ENCODE peak calls at places on chromosomes 6 and 20, in four cellular contexts. One of them, this sample, is unnamed.

GRCh38 chr6:34242252-34243130 is 5.8 kb downstream of the HMGA1 start:
- DNase-seq in NCI-H526 treated with DMSO at 0.1 percent for 48 hours: no peak
- DNase-seq in H9: no peak
- DNase-seq in activated naive CD8-positive, alpha-beta T cell treated with anti-CD3 and anti-CD28 coated beads for 36 hours: no peak
- DNase-seq in this sample: no peak

GRCh38 chr6:120328521-120328920 is 979.0 kb upstream of the MAN1A1 start:
- DNase-seq in H9: no peak
- DNase-seq in activated naive CD8-positive, alpha-beta T cell treated with anti-CD3 and anti-CD28 coated beads for 36 hours: no peak
- DNase-seq in NCI-H526 treated with DMSO at 0.1 percent for 48 hours: no peak
- DNase-seq in this sample: no peak

GRCh38 chr6:145247677-145248419 is 487.5 kb downstream of the EPM2A start:
- DNase-seq in H9: no peak
- DNase-seq in NCI-H526 treated with DMSO at 0.1 percent for 48 hours: no peak
- DNase-seq in activated naive CD8-positive, alpha-beta T cell treated with anti-CD3 and anti-CD28 coated beads for 36 hours: no peak
- DNase-seq in this sample: no peak

GRCh38 chr20:36628076-36628475 is 17.9 kb downstream of the SLA2 start:
- DNase-seq in H9: no peak
- DNase-seq in NCI-H526 treated with DMSO at 0.1 percent for 48 hours: no peak
- DNase-seq in activated naive CD8-positive, alpha-beta T cell treated with anti-CD3 and anti-CD28 coated beads for 36 hours: no peak
- DNase-seq in this sample: no peak

GRCh38 chr6:106360989-106361430 is 493 bp downstream of the CRYBG1 start:
- DNase-seq in activated naive CD8-positive, alpha-beta T cell treated with anti-CD3 and anti-CD28 coated beads for 36 hours: peak; percentile 43
- DNase-seq in H9: peak; percentile 55
- DNase-seq in NCI-H526 treated with DMSO at 0.1 percent for 48 hours: peak; percentile 63
- DNase-seq in this sample: no peak

GRCh38 chr6:16243664-16244063 is 5.3 kb downstream of the GMPR start:
- DNase-seq in NCI-H526 treated with DMSO at 0.1 percent for 48 hours: no peak
- DNase-seq in H9: no peak
- DNase-seq in activated naive CD8-positive, alpha-beta T cell treated with anti-CD3 and anti-CD28 coated beads for 36 hours: no peak
- DNase-seq in this sample: no peak

GRCh38 chr6:136956590-136957573 is 34.8 kb downstream of the SLC35D3 start:
- DNase-seq in activated naive CD8-positive, alpha-beta T cell treated with anti-CD3 and anti-CD28 coated beads for 36 hours: no peak
- DNase-seq in NCI-H526 treated with DMSO at 0.1 percent for 48 hours: peak; percentile 76
- DNase-seq in H9: peak; percentile 83
- DNase-seq in this sample: no peak

GRCh38 chr6:33271098-33271607 is 523 bp downstream of the VPS52 start:
- DNase-seq in NCI-H526 treated with DMSO at 0.1 percent for 48 hours: no peak
- DNase-seq in H9: no peak
- DNase-seq in activated naive CD8-positive, alpha-beta T cell treated with anti-CD3 and anti-CD28 coated beads for 36 hours: no peak
- DNase-seq in this sample: no peak

GRCh38 chr20:664576-664975 is 11.0 kb downstream of the SCRT2 start:
- DNase-seq in H9: no peak
- DNase-seq in activated naive CD8-positive, alpha-beta T cell treated with anti-CD3 and anti-CD28 coated beads for 36 hours: no peak
- DNase-seq in NCI-H526 treated with DMSO at 0.1 percent for 48 hours: no peak
- DNase-seq in this sample: no peak

GRCh38 chr6:117280922-117281321 is 15.6 kb downstream of the VGLL2 start:
- DNase-seq in activated naive CD8-positive, alpha-beta T cell treated with anti-CD3 and anti-CD28 coated beads for 36 hours: no peak
- DNase-seq in H9: no peak
- DNase-seq in NCI-H526 treated with DMSO at 0.1 percent for 48 hours: no peak
- DNase-seq in this sample: no peak

GRCh38 chr20:3046677-3047462 is 1.0 kb downstream of the MRPS26 start:
- DNase-seq in NCI-H526 treated with DMSO at 0.1 percent for 48 hours: peak; percentile 94
- DNase-seq in activated naive CD8-positive, alpha-beta T cell treated with anti-CD3 and anti-CD28 coated beads for 36 hours: no peak
- DNase-seq in H9: peak; percentile 77
- DNase-seq in this sample: peak; percentile 25

GRCh38 chr6:94902974-94903628 is 674.2 kb upstream of the MANEA start:
- DNase-seq in activated naive CD8-positive, alpha-beta T cell treated with anti-CD3 and anti-CD28 coated beads for 36 hours: no peak
- DNase-seq in NCI-H526 treated with DMSO at 0.1 percent for 48 hours: no peak
- DNase-seq in H9: peak; percentile 45
- DNase-seq in this sample: no peak

GRCh38 chr6:170206317-170206621 is 84.6 kb downstream of the DLL1 start:
- DNase-seq in NCI-H526 treated with DMSO at 0.1 percent for 48 hours: no peak
- DNase-seq in activated naive CD8-positive, alpha-beta T cell treated with anti-CD3 and anti-CD28 coated beads for 36 hours: no peak
- DNase-seq in H9: no peak
- DNase-seq in this sample: peak; percentile 9

GRCh38 chr6:123489589-123489988 is 147.2 kb downstream of the TRDN start:
- DNase-seq in H9: no peak
- DNase-seq in NCI-H526 treated with DMSO at 0.1 percent for 48 hours: no peak
- DNase-seq in activated naive CD8-positive, alpha-beta T cell treated with anti-CD3 and anti-CD28 coated beads for 36 hours: no peak
- DNase-seq in this sample: no peak

GRCh38 chr6:38612386-38612965 is 27.3 kb downstream of the BTBD9 start:
- DNase-seq in activated naive CD8-positive, alpha-beta T cell treated with anti-CD3 and anti-CD28 coated beads for 36 hours: no peak
- DNase-seq in H9: no peak
- DNase-seq in NCI-H526 treated with DMSO at 0.1 percent for 48 hours: no peak
- DNase-seq in this sample: no peak

GRCh38 chr6:29014729-29015608 is 9.9 kb upstream of the ZNF311 start:
- DNase-seq in activated naive CD8-positive, alpha-beta T cell treated with anti-CD3 and anti-CD28 coated beads for 36 hours: no peak
- DNase-seq in H9: no peak
- DNase-seq in NCI-H526 treated with DMSO at 0.1 percent for 48 hours: no peak
- DNase-seq in this sample: no peak

GRCh38 chr6:16128759-16129622 is at the start of gene MYLIP:
- DNase-seq in NCI-H526 treated with DMSO at 0.1 percent for 48 hours: peak; percentile 91
- DNase-seq in activated naive CD8-positive, alpha-beta T cell treated with anti-CD3 and anti-CD28 coated beads for 36 hours: peak; percentile 96
- DNase-seq in H9: peak; percentile 97
- DNase-seq in this sample: peak; percentile 97

GRCh38 chr6:54910326-54910952 is 63.9 kb downstream of the FAM83B start:
- DNase-seq in NCI-H526 treated with DMSO at 0.1 percent for 48 hours: no peak
- DNase-seq in H9: no peak
- DNase-seq in activated naive CD8-positive, alpha-beta T cell treated with anti-CD3 and anti-CD28 coated beads for 36 hours: no peak
- DNase-seq in this sample: no peak

GRCh38 chr6:152295920-152296319 is 341.2 kb downstream of the SYNE1 start:
- DNase-seq in H9: no peak
- DNase-seq in activated naive CD8-positive, alpha-beta T cell treated with anti-CD3 and anti-CD28 coated beads for 36 hours: no peak
- DNase-seq in NCI-H526 treated with DMSO at 0.1 percent for 48 hours: no peak
- DNase-seq in this sample: no peak

GRCh38 chr6:157823523-157824370 is 701 bp downstream of the SNX9 start:
- DNase-seq in NCI-H526 treated with DMSO at 0.1 percent for 48 hours: peak; percentile 76
- DNase-seq in activated naive CD8-positive, alpha-beta T cell treated with anti-CD3 and anti-CD28 coated beads for 36 hours: peak; percentile 86
- DNase-seq in H9: peak; percentile 45
- DNase-seq in this sample: peak; percentile 75

GRCh38 chr6:37602360-37602759 is 95.3 kb downstream of the MDGA1 start:
- DNase-seq in NCI-H526 treated with DMSO at 0.1 percent for 48 hours: no peak
- DNase-seq in H9: no peak
- DNase-seq in activated naive CD8-positive, alpha-beta T cell treated with anti-CD3 and anti-CD28 coated beads for 36 hours: no peak
- DNase-seq in this sample: no peak

GRCh38 chr6:122995930-122996796 is at the start of gene CLVS2:
- DNase-seq in H9: peak; percentile 78
- DNase-seq in activated naive CD8-positive, alpha-beta T cell treated with anti-CD3 and anti-CD28 coated beads for 36 hours: no peak
- DNase-seq in NCI-H526 treated with DMSO at 0.1 percent for 48 hours: no peak
- DNase-seq in this sample: no peak

GRCh38 chr6:155418017-155418749 is 37.5 kb downstream of the NOX3 start:
- DNase-seq in NCI-H526 treated with DMSO at 0.1 percent for 48 hours: no peak
- DNase-seq in activated naive CD8-positive, alpha-beta T cell treated with anti-CD3 and anti-CD28 coated beads for 36 hours: peak; percentile 61
- DNase-seq in H9: no peak
- DNase-seq in this sample: peak; percentile 62

GRCh38 chr20:1888796-1889463 is 6.3 kb upstream of the SIRPA start:
- DNase-seq in activated naive CD8-positive, alpha-beta T cell treated with anti-CD3 and anti-CD28 coated beads for 36 hours: no peak
- DNase-seq in NCI-H526 treated with DMSO at 0.1 percent for 48 hours: no peak
- DNase-seq in H9: no peak
- DNase-seq in this sample: no peak

GRCh38 chr20:38290829-38291581 is 13.0 kb upstream of the BPI start:
- DNase-seq in activated naive CD8-positive, alpha-beta T cell treated with anti-CD3 and anti-CD28 coated beads for 36 hours: no peak
- DNase-seq in NCI-H526 treated with DMSO at 0.1 percent for 48 hours: peak; percentile 51
- DNase-seq in H9: peak; percentile 90
- DNase-seq in this sample: no peak

GRCh38 chr6:42316390-42316970 is 98.8 kb upstream of the MRPS10 start:
- DNase-seq in NCI-H526 treated with DMSO at 0.1 percent for 48 hours: no peak
- DNase-seq in H9: no peak
- DNase-seq in activated naive CD8-positive, alpha-beta T cell treated with anti-CD3 and anti-CD28 coated beads for 36 hours: no peak
- DNase-seq in this sample: no peak

GRCh38 chr6:146857180-146857959 is 258.6 kb downstream of the ADGB start:
- DNase-seq in H9: peak; percentile 87
- DNase-seq in activated naive CD8-positive, alpha-beta T cell treated with anti-CD3 and anti-CD28 coated beads for 36 hours: peak; percentile 77
- DNase-seq in NCI-H526 treated with DMSO at 0.1 percent for 48 hours: peak; percentile 54
- DNase-seq in this sample: peak; percentile 80

GRCh38 chr6:11163932-11164331 is 52.4 kb upstream of the ERVFRD-1 start:
- DNase-seq in activated naive CD8-positive, alpha-beta T cell treated with anti-CD3 and anti-CD28 coated beads for 36 hours: no peak
- DNase-seq in H9: no peak
- DNase-seq in NCI-H526 treated with DMSO at 0.1 percent for 48 hours: no peak
- DNase-seq in this sample: no peak